ENCODE peak calls at places on chromosomes 6 and 20, in four cellular contexts. One of them, this sample, is unnamed.

GRCh38 chr6:30213999-30214982 is 1.1 kb upstream of the TRIM26 start:
- DNase-seq in kidney epithelial cell: no peak
- DNase-seq in fibroblast of pulmonary artery: peak
- DNase-seq in kidney tubule cell: peak
- DNase-seq in this sample: peak

GRCh38 chr6:90233994-90234393 is 62.6 kb downstream of the BACH2 start:
- DNase-seq in kidney tubule cell: no peak
- DNase-seq in kidney epithelial cell: no peak
- DNase-seq in fibroblast of pulmonary artery: no peak
- DNase-seq in this sample: no peak

GRCh38 chr6:5998741-5999687 is 7.7 kb downstream of the NRN1 start:
- DNase-seq in fibroblast of pulmonary artery: no peak
- DNase-seq in kidney tubule cell: no peak
- DNase-seq in kidney epithelial cell: no peak
- DNase-seq in this sample: no peak

GRCh38 chr6:4133941-4134838 is 1.2 kb downstream of the ECI2 start:
- DNase-seq in kidney epithelial cell: no peak
- DNase-seq in fibroblast of pulmonary artery: no peak
- DNase-seq in kidney tubule cell: no peak
- DNase-seq in this sample: no peak

GRCh38 chr6:34350100-34350936 is 42.2 kb downstream of the NUDT3 start:
- DNase-seq in kidney epithelial cell: no peak
- DNase-seq in fibroblast of pulmonary artery: no peak
- DNase-seq in kidney tubule cell: no peak
- DNase-seq in this sample: no peak

GRCh38 chr6:473356-473755 is 81.8 kb downstream of the IRF4 start:
- DNase-seq in kidney epithelial cell: no peak
- DNase-seq in fibroblast of pulmonary artery: no peak
- DNase-seq in kidney tubule cell: no peak
- DNase-seq in this sample: no peak

GRCh38 chr6:163170294-163170883 is 244.1 kb upstream of the QKI start:
- DNase-seq in fibroblast of pulmonary artery: peak
- DNase-seq in kidney tubule cell: peak
- DNase-seq in kidney epithelial cell: no peak
- DNase-seq in this sample: no peak

GRCh38 chr6:11215773-11216172 is 16.7 kb downstream of the NEDD9 start:
- DNase-seq in kidney epithelial cell: no peak
- DNase-seq in fibroblast of pulmonary artery: no peak
- DNase-seq in kidney tubule cell: peak
- DNase-seq in this sample: no peak

GRCh38 chr20:41327178-41327577 is 9.6 kb upstream of the ZHX3 start:
- DNase-seq in fibroblast of pulmonary artery: no peak
- DNase-seq in kidney tubule cell: no peak
- DNase-seq in kidney epithelial cell: no peak
- DNase-seq in this sample: no peak

GRCh38 chr20:48189177-48189576 is 403.9 kb upstream of the SULF2 start:
- DNase-seq in fibroblast of pulmonary artery: peak
- DNase-seq in kidney tubule cell: peak
- DNase-seq in kidney epithelial cell: no peak
- DNase-seq in this sample: peak

GRCh38 chr6:121849477-121849876 is 414.0 kb downstream of the GJA1 start:
- DNase-seq in kidney epithelial cell: peak
- DNase-seq in kidney tubule cell: peak
- DNase-seq in fibroblast of pulmonary artery: peak
- DNase-seq in this sample: peak

GRCh38 chr6:46954819-46955520 is 33.2 kb upstream of the ADGRF5 start:
- DNase-seq in fibroblast of pulmonary artery: peak
- DNase-seq in kidney tubule cell: no peak
- DNase-seq in kidney epithelial cell: no peak
- DNase-seq in this sample: no peak

GRCh38 chr6:136579800-136580199 is 29.6 kb upstream of the MAP7 start:
- DNase-seq in kidney epithelial cell: no peak
- DNase-seq in kidney tubule cell: no peak
- DNase-seq in fibroblast of pulmonary artery: peak
- DNase-seq in this sample: no peak